ENCODE peak calls at places on chromosome 3, in four cellular contexts. X is SK-N-SH, Q is HepG2, B is K562. D is an unnamed sample.

GRCh38 chr3:133547432-133548041 is 25.9 kb upstream of the CDV3 start:
- DNase-seq in X (no peak), Q (peak; percentile 46), B (no peak), D (no peak)

GRCh38 chr3:16595778-16596177 is 9.4 kb downstream of the DAZL start:
- DNase-seq in X (no peak), Q (no peak), B (no peak), D (no peak)

GRCh38 chr3:66490214-66490613 is 10.6 kb downstream of the LRIG1 start:
- DNase-seq in X (no peak), Q (no peak), B (no peak), D (no peak)

GRCh38 chr3:82643948-82644347 is 882.5 kb upstream of the GBE1 start:
- DNase-seq in X (peak; percentile 3), Q (peak; percentile 10), B (no peak), D (no peak)

GRCh38 chr3:184491011-184491576 is 70.5 kb upstream of the EPHB3 start:
- DNase-seq in X (no peak), Q (no peak), B (no peak), D (no peak)

GRCh38 chr3:195788711-195789581 is 22.8 kb downstream of the MUC4 start:
- DNase-seq in X (no peak), Q (no peak), B (no peak), D (no peak)

GRCh38 chr3:33331414-33331813 is 54.2 kb downstream of the FBXL2 start:
- DNase-seq in X (no peak), Q (no peak), B (no peak), D (no peak)

GRCh38 chr3:4425707-4426106 is 41.4 kb downstream of the SUMF1 start:
- DNase-seq in X (no peak), Q (no peak), B (no peak), D (no peak)

GRCh38 chr3:9499455-9500107 is 54.0 kb downstream of the LHFPL4 start:
- DNase-seq in X (no peak), Q (no peak), B (peak; percentile 39), D (no peak)

GRCh38 chr3:130480736-130481135 is 36.2 kb upstream of the COL6A6 start:
- DNase-seq in X (no peak), Q (no peak), B (no peak), D (no peak)

GRCh38 chr3:125177746-125178145 is 34.8 kb downstream of the SLC12A8 start:
- DNase-seq in X (no peak), Q (no peak), B (no peak), D (no peak)

GRCh38 chr3:14401692-14402303 is 608 bp upstream of the SLC6A6 start:
- DNase-seq in X (no peak), Q (no peak), B (no peak), D (no peak)

GRCh38 chr3:87333393-87333892 is 57.1 kb upstream of the POU1F1 start:
- DNase-seq in X (no peak), Q (peak; percentile 83), B (no peak), D (no peak)

GRCh38 chr3:177744873-177745646 is 547.8 kb upstream of the TBL1XR1 start:
- DNase-seq in X (no peak), Q (no peak), B (no peak), D (no peak)

GRCh38 chr3:101117981-101118380 is 124.8 kb upstream of the ABI3BP start:
- DNase-seq in X (no peak), Q (no peak), B (no peak), D (no peak)

GRCh38 chr3:46386206-46386605 is 15.5 kb downstream of the CCR5 start:
- DNase-seq in X (no peak), Q (no peak), B (no peak), D (no peak)

GRCh38 chr3:5197470-5198312 is 10.2 kb downstream of the EDEM1 start:
- DNase-seq in X (no peak), Q (no peak), B (no peak), D (peak; percentile 83)

GRCh38 chr3:150409527-150410310 is 1.6 kb downstream of the TSC22D2 start:
- DNase-seq in X (peak; percentile 82), Q (peak; percentile 68), B (peak; percentile 52), D (no peak)

GRCh38 chr3:150556792-150557191 is 10.2 kb downstream of the EIF2A start:
- DNase-seq in X (no peak), Q (no peak), B (no peak), D (no peak)

GRCh38 chr3:152071924-152072323 is 196.8 kb upstream of the MBNL1 start:
- DNase-seq in X (peak; percentile 20), Q (peak; percentile 19), B (no peak), D (no peak)

GRCh38 chr3:65020780-65021179 is 333.0 kb upstream of the ADAMTS9 start:
- DNase-seq in X (no peak), Q (no peak), B (no peak), D (no peak)

GRCh38 chr3:65020233-65020632 is 332.4 kb upstream of the ADAMTS9 start:
- DNase-seq in X (no peak), Q (no peak), B (no peak), D (no peak)

GRCh38 chr3:65019412-65020093 is 331.8 kb upstream of the ADAMTS9 start:
- DNase-seq in X (no peak), Q (no peak), B (no peak), D (no peak)

GRCh38 chr3:65024148-65024547 is 336.3 kb upstream of the ADAMTS9 start:
- DNase-seq in X (no peak), Q (no peak), B (no peak), D (no peak)

GRCh38 chr3:65018801-65019200 is 331.0 kb upstream of the ADAMTS9 start:
- DNase-seq in X (no peak), Q (no peak), B (no peak), D (no peak)
- TF ChIP-seq SMC3 in X (no peak), Q (no peak), B (no peak), D (no peak)

GRCh38 chr3:172127929-172128580 is 88.7 kb downstream of the FNDC3B start:
- DNase-seq in X (no peak), Q (peak; percentile 85), B (no peak), D (no peak)

GRCh38 chr3:172131746-172132145 is 92.4 kb downstream of the FNDC3B start:
- DNase-seq in X (no peak), Q (no peak), B (no peak), D (no peak)

GRCh38 chr3:172128852-172129251 is 89.5 kb downstream of the FNDC3B start:
- DNase-seq in X (no peak), Q (no peak), B (no peak), D (no peak)

GRCh38 chr3:172129534-172129867 is 90.1 kb downstream of the FNDC3B start:
- DNase-seq in X (no peak), Q (no peak), B (no peak), D (no peak)

DNA sequence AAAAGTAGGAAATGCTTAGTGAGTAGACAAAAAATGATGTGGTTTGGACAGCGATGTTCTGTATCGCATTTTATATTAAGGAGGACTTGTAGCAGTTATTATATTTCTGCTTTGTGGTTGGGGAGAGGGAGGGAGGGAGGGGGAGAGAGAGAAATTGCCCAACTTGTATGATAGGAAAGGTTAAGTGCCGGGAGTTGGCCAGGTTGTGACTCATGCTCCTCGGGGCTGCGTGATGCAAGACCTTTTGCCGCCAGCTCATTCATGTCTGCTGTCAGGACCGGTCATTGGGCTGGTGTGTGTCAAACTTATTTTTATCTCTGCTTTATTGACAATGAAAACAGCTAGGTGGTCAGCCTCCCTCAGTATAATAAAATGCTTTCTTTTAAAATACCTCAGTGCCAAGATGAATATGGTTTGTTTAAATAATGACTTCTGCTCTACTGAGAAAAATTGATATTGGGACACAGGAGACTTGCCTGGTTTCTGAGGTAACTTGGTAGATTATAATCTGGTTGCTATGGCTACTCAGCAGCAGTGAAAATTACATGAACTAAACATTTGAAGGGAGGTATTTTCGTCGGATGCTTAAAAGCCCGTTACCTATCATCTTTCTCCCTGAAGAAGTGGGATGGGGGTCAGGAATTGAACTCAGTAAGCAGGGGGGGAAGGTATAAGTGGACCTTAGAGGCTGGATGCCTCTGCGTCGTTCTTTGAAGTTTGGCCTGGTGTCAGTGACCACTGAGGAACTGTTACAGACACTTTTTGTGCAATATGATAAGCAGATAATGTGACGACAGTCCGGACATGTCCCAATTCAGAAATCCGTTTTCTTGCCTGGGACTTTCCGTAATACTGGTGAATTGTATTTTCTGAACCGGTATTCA is 90.7 kb downstream of the FNDC3B start:
- DNase-seq in X (peak; percentile 65), Q (peak; percentile 95), B (peak; percentile 81), D (no peak)
- TF ChIP-seq POLR2AphosphoS5 in X (peak; percentile 53), Q (peak; percentile 31), B (peak; percentile 39), D (no peak)

GRCh38 chr3:64316971-64317370 is 91.7 kb upstream of the PRICKLE2 start:
- DNase-seq in X (no peak), Q (no peak), B (no peak), D (no peak)

GRCh38 chr3:64318001-64318400 is 92.7 kb upstream of the PRICKLE2 start:
- DNase-seq in X (no peak), Q (no peak), B (no peak), D (no peak)

GRCh38 chr3:64318670-64319271 is 93.5 kb upstream of the PRICKLE2 start:
- DNase-seq in X (no peak), Q (no peak), B (no peak), D (no peak)

GRCh38 chr3:64319391-64319790 is 94.1 kb upstream of the PRICKLE2 start:
- DNase-seq in X (no peak), Q (no peak), B (no peak), D (no peak)

DNA sequence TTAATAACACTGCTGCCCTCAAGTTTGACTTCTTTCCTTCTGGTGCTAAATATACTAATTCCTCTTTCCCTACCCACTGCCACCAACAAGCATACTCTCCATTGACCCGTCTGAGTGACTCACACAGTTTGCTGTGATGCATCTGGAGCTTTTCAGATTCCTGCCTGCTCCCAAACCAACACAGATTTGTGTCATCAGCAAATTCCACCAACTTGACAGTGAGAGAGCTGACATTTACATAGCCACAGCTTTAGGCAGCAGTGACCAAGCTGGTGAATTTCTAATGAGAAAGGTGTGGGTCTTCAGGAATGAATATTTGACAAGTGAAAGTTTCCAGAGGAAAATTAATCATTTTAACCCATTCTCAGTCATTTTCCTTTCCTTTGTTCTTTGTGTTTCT is 96.5 kb upstream of the PRICKLE2 start:
- DNase-seq in X (no peak), Q (no peak), B (no peak), D (no peak)
- TF ChIP-seq SMC3 in X (no peak), Q (no peak), B (no peak), D (no peak)

DNA sequence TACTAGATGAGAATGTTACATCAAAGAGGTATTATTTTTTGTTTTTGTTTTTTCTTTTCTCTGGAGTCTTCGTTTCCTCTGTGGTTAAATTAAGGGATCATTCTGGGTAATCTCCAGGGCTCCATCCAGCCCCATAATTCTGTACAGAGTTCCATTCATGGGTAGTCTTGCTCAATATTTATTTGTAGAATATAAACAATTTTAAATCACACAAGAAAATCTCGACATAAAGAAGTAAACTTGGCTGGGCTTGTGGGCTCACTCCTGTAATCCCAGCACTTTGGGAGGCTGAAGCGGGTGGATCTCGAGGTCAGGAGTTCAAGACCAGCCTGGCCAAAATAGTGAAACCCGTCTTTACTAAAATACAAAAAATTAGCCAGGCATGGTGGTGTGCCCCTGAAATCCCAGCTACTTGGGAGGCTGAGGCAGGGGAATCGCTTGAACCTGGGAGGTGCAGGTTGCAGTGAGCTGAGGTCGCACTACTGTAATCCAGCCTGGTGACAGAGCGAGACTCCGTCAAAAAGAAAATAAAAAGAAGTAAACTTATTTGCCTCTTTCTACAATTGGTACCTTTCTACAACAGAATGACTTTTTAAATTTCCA is 166.8 kb upstream of the TGFBR2 start:
- DNase-seq in X (no peak), Q (no peak), B (no peak), D (no peak)
- TF ChIP-seq POLR2AphosphoS5 in X (no peak), Q (no peak), B (no peak), D (no peak)

GRCh38 chr3:193530231-193531165 is 24.2 kb downstream of the ATP13A4 start:
- DNase-seq in X (no peak), Q (no peak), B (no peak), D (no peak)
- TF ChIP-seq SMC3 in X (no peak), Q (no peak), B (no peak), D (no peak)

GRCh38 chr3:126466886-126467610 is 8.6 kb downstream of the ZXDC start:
- DNase-seq in X (no peak), Q (no peak), B (no peak), D (no peak)
- TF ChIP-seq POLR2AphosphoS5 in X (no peak), Q (no peak), B (no peak), D (no peak)

GRCh38 chr3:106428565-106428994 is 559.8 kb upstream of the CBLB start:
- DNase-seq in X (peak; percentile 7), Q (no peak), B (no peak), D (no peak)
- TF ChIP-seq SMC3 in X (peak; percentile 10), Q (no peak), B (no peak), D (no peak)

D was measured in GM12878.